ENCODE peak calls at places on chromosomes 4 and X, in ten cellular contexts. K is right atrium auricular region, E is psoas muscle, U is right lobe of liver, T is transverse colon, H is lower leg skin, A is stomach, C is suprapubic skin, G is dorsolateral prefrontal cortex, F is A673. R is an unnamed sample.

GRCh38 chrX:25144043-25144940 is 128.5 kb upstream of the ARX start:
- DNase-seq in A (peak; percentile 63), C (no peak), G (peak; percentile 47), E (peak; percentile 74), T (peak; percentile 54), K (peak; percentile 67), F (peak; percentile 89), H (peak; percentile 90), U (no peak), R (no peak)

GRCh38 chr4:31054295-31054694 is 334.1 kb downstream of the PCDH7 start:
- DNase-seq in U (no peak), H (no peak), A (no peak), C (no peak), E (no peak), K (no peak), T (no peak), G (no peak), F (no peak), R (no peak)

GRCh38 chrX:38717871-38718270 is 83.4 kb upstream of the MID1IP1 start:
- DNase-seq in F (peak; percentile 40), T (no peak), E (no peak), A (no peak), C (no peak), K (no peak), H (no peak), U (no peak), G (no peak), R (no peak)

GRCh38 chrX:13764765-13765164 is 30.2 kb downstream of the OFD1 start:
- DNase-seq in U (no peak), K (no peak), E (no peak), C (no peak), T (no peak), G (peak; percentile 53), F (no peak), H (no peak), A (peak; percentile 60), R (no peak)

GRCh38 chrX:68748030-68748429 is 80.8 kb upstream of the EFNB1 start:
- DNase-seq in F (no peak), T (no peak), H (peak; percentile 53), G (no peak), E (no peak), U (no peak), K (no peak), C (no peak), A (no peak), R (no peak)

GRCh38 chr4:76238701-76239100 is 12.8 kb upstream of the FAM47E start:
- DNase-seq in G (no peak), E (no peak), T (no peak), C (no peak), F (no peak), K (no peak), U (no peak), H (no peak), A (no peak), R (no peak)

GRCh38 chr4:82017680-82018079 is 356.1 kb downstream of the HNRNPD start:
- DNase-seq in E (no peak), H (no peak), C (no peak), T (no peak), A (no peak), F (peak; percentile 51), K (no peak), G (no peak), U (no peak), R (no peak)

GRCh38 chr4:159899596-159899995 is 796.7 kb downstream of the RAPGEF2 start:
- DNase-seq in C (no peak), E (no peak), A (no peak), F (peak; percentile 21), G (no peak), K (no peak), H (no peak), T (no peak), U (no peak), R (no peak)

GRCh38 chr4:155799794-155800123 is 40.9 kb downstream of the GUCY1B1 start:
- DNase-seq in T (no peak), C (no peak), G (no peak), E (no peak), F (no peak), A (no peak), U (no peak), K (no peak), H (no peak), R (no peak)

GRCh38 chrX:15854080-15854655 is 445 bp downstream of the AP1S2 start:
- DNase-seq in K (peak; percentile 62), U (peak; percentile 73), F (peak; percentile 37), E (peak; percentile 80), G (peak; percentile 73), H (peak; percentile 91), A (peak; percentile 38), T (peak; percentile 60), C (peak; percentile 74), R (no peak)

GRCh38 chr4:56764775-56765174 is 56.7 kb downstream of the SPINK2 start:
- DNase-seq in G (no peak), F (no peak), H (no peak), C (no peak), U (no peak), K (no peak), A (no peak), T (no peak), E (no peak), R (no peak)

GRCh38 chrX:125646195-125646594 is 326.5 kb downstream of the TEX13C start:
- DNase-seq in F (peak; percentile 6), C (no peak), E (no peak), A (no peak), H (no peak), G (no peak), U (no peak), K (no peak), T (no peak), R (no peak)

GRCh38 chr4:5888222-5888701 is 4.6 kb downstream of the CRMP1 start:
- DNase-seq in G (peak; percentile 73), T (no peak), K (no peak), U (no peak), E (no peak), H (no peak), C (no peak), A (no peak), F (peak; percentile 75), R (peak; percentile 61)

GRCh38 chr4:5511791-5512190 is 196.6 kb downstream of the EVC2 start:
- DNase-seq in T (no peak), K (no peak), C (no peak), H (no peak), A (no peak), E (no peak), F (no peak), U (no peak), G (no peak), R (no peak)

GRCh38 chrX:140933056-140933455 is 69.3 kb upstream of the SPANXB1 start:
- DNase-seq in A (no peak), C (no peak), H (no peak), K (no peak), U (no peak), E (no peak), T (no peak), F (no peak), G (no peak), R (no peak)

GRCh38 chr4:1285151-1285789 is 4.4 kb upstream of the MAEA start:
- DNase-seq in T (no peak), C (no peak), F (no peak), A (no peak), K (no peak), U (no peak), E (no peak), H (peak; percentile 59), G (no peak), R (peak; percentile 1)

GRCh38 chr4:1288786-1289185 is 905 bp upstream of the MAEA start:
- DNase-seq in C (peak; percentile 15), H (peak; percentile 52), E (no peak), A (no peak), U (no peak), G (no peak), F (no peak), K (no peak), T (no peak), R (no peak)

GRCh38 chr4:1289232-1290164 is at the start of gene MAEA:
- DNase-seq in F (peak; percentile 98), E (peak; percentile 98), A (peak; percentile 98), G (peak; percentile 98), K (peak; percentile 99), T (peak; percentile 98), C (peak; percentile 99), H (peak; percentile 100), U (peak; percentile 98), R (peak; percentile 100)

GRCh38 chr4:1283711-1284110 is 6.0 kb upstream of the MAEA start:
- DNase-seq in H (peak; percentile 54), U (no peak), K (no peak), T (no peak), A (no peak), F (no peak), G (no peak), E (no peak), C (no peak), R (no peak)

GRCh38 chr4:1285790-1286553 is 3.7 kb upstream of the MAEA start:
- DNase-seq in G (no peak), K (no peak), T (no peak), H (peak; percentile 82), E (no peak), A (no peak), U (no peak), C (no peak), F (peak; percentile 32), R (no peak)
- TF ChIP-seq CTCF in G (no peak), K (no peak), T (no peak), H (no peak), E (no peak), A (no peak), U (no peak), C (no peak), F (no peak), R (no peak)

GRCh38 chrX:53458082-53458481 is 23.9 kb upstream of the HSD17B10 start:
- DNase-seq in A (no peak), U (no peak), G (no peak), T (no peak), E (no peak), C (no peak), H (no peak), K (no peak), F (peak; percentile 27), R (no peak)
- TF ChIP-seq CTCF in A (no peak), U (no peak), G (no peak), T (no peak), E (no peak), C (no peak), H (no peak), K (no peak), F (peak; percentile 50), R (peak; percentile 17)

GRCh38 chrX:151633157-151633556 is 62.1 kb upstream of the PRRG3 start:
- DNase-seq in F (no peak), C (no peak), T (no peak), A (no peak), G (no peak), H (no peak), K (no peak), U (no peak), E (no peak), R (no peak)
- TF ChIP-seq CTCF in F (no peak), C (no peak), T (no peak), A (no peak), G (no peak), H (no peak), K (no peak), U (no peak), E (no peak), R (no peak)

DNA sequence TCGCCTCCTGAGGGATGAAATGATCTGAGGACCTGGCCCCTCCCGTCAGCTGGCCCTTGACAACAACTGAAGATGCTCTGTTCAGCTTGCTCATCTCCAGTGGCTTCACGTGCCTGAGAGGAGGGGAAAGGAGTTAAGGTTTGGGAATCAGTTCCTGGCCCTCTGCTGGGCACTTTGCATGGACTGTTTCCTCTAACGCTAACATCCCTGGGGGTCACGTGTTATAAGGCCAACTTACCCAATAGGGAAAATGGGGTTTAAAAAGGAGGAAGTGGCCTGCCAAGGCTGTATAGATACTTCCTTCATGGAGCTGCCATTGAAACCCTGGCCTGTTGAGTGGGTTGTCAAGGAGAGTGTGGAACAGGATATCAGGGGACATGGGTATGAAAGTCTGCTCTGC is 65.6 kb downstream of the OR13H1 start:
- DNase-seq in F (no peak), C (no peak), H (no peak), E (no peak), T (no peak), K (no peak), G (no peak), A (no peak), U (no peak), R (no peak)
- TF ChIP-seq CTCF in F (no peak), C (no peak), H (no peak), E (no peak), T (no peak), K (no peak), G (no peak), A (no peak), U (no peak), R (no peak)